ENCODE peak calls at places on chromosome 22, in eight cellular contexts. V is CD4-positive, alpha-beta T cell; I is cardiac muscle cell; H is CD8-positive, alpha-beta T cell; E is lower lobe of right lung; D is CD8-positive, alpha-beta memory T cell; P is Peyer's patch; M is thoracic aorta. T is an unnamed sample.

GRCh38 chr22:44384981-44385610 is 72.3 kb upstream of the SHISAL1 start:
- DNase-seq in V (no peak), I (no peak), H (no peak), E (peak; percentile 36), D (no peak), P (no peak), M (no peak), T (peak; percentile 69)

GRCh38 chr22:27075028-27075678 is 417.8 kb downstream of the MIAT start:
- DNase-seq in V (no peak), I (no peak), H (no peak), E (no peak), D (no peak), P (no peak), M (no peak), T (no peak)

GRCh38 chr22:25091449-25091848 is 108.2 kb upstream of the CRYBB3 start:
- DNase-seq in V (no peak), I (no peak), H (no peak), E (no peak), D (no peak), P (no peak), M (no peak), T (no peak)

GRCh38 chr22:23176645-23177027 is 3.7 kb upstream of the BCR start:
- DNase-seq in V (no peak), I (no peak), H (no peak), E (no peak), D (no peak), P (no peak), M (no peak), T (no peak)

GRCh38 chr22:22752199-22752555 is 107.8 kb downstream of the GGTLC2 start:
- DNase-seq in V (no peak), I (no peak), H (no peak), E (no peak), D (no peak), P (no peak), M (no peak), T (no peak)

GRCh38 chr22:26550498-26551033 is 38.3 kb upstream of the TFIP11 start:
- DNase-seq in V (no peak), I (peak; percentile 83), H (no peak), E (peak; percentile 75), D (no peak), P (no peak), M (no peak), T (peak; percentile 78)

GRCh38 chr22:33357894-33358440 is 299.8 kb upstream of the SYN3 start:
- DNase-seq in V (no peak), I (no peak), H (no peak), E (no peak), D (no peak), P (no peak), M (no peak), T (no peak)

GRCh38 chr22:38564669-38565068 is 5.3 kb downstream of the DMC1 start:
- DNase-seq in V (no peak), I (no peak), H (no peak), E (no peak), D (no peak), P (no peak), M (no peak), T (no peak)

GRCh38 chr22:41619979-41620645 is 731 bp downstream of the DESI1 start:
- DNase-seq in V (peak; percentile 32), I (no peak), H (peak; percentile 47), E (peak; percentile 67), D (peak; percentile 37), P (peak; percentile 71), M (no peak), T (peak; percentile 41)

GRCh38 chr22:24727218-24727851 is 47.2 kb downstream of the PIWIL3 start:
- DNase-seq in V (no peak), I (peak; percentile 93), H (no peak), E (no peak), D (no peak), P (peak; percentile 52), M (no peak), T (no peak)

GRCh38 chr22:44697423-44698179 is 4.4 kb upstream of the PRR5 start:
- DNase-seq in V (peak; percentile 83), I (peak; percentile 78), H (peak; percentile 90), E (peak; percentile 89), D (peak; percentile 76), P (peak; percentile 93), M (no peak), T (peak; percentile 77)

GRCh38 chr22:27754247-27754887 is 47.2 kb downstream of the MN1 start:
- DNase-seq in V (no peak), I (peak; percentile 38), H (no peak), E (peak; percentile 46), D (no peak), P (no peak), M (no peak), T (peak; percentile 32)

GRCh38 chr22:39653787-39654077 is 83.2 kb downstream of the CACNA1I start:
- DNase-seq in V (no peak), I (no peak), H (no peak), E (no peak), D (no peak), P (no peak), M (no peak), T (no peak)

GRCh38 chr22:39654527-39654926 is 84.0 kb downstream of the CACNA1I start:
- DNase-seq in V (no peak), I (no peak), H (no peak), E (no peak), D (no peak), P (no peak), M (no peak), T (no peak)

GRCh38 chr22:39656495-39657490 is 86.2 kb downstream of the CACNA1I start:
- DNase-seq in V (no peak), I (no peak), H (no peak), E (no peak), D (no peak), P (no peak), M (no peak), T (no peak)

GRCh38 chr22:39655736-39656285 is 85.3 kb downstream of the CACNA1I start:
- DNase-seq in V (no peak), I (no peak), H (no peak), E (no peak), D (no peak), P (no peak), M (no peak), T (no peak)

DNA sequence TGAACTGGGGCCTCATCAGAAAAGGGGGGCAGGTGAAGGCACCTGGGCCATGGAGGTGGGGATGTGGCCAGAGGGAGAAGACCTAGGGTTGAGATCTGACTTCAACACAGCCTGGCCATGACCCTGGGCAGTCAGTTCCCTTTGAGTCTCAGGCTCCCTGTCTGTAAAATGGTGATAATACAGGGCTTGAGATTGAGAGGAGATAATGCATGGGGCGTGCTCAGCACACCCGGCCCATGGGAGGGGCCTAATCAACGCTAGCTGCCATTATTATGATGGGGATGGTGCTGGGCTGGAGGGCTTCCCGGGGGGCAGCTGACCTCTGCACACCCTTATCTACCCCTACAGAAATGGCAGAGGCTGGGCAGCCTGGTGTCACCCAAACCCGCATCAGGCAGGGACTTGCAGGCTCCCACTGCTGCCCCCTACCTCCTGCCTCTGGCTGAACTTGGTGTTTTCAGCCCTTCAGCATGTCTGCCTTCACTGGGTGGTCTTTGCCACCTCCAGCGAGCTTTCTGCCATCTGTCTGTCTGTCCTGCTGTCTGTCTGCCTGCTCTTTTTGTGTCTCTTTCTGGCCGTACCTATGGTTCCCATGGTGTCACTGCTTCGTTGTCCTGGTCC is 84.5 kb downstream of the CACNA1I start:
- DNase-seq in V (no peak), I (no peak), H (no peak), E (no peak), D (no peak), P (no peak), M (no peak), T (no peak)
- H3K27me3 ChIP-seq in V (no peaks in the 10 kb centered on the region), I (no peaks in the 10 kb centered on the region), H (no peaks in the 10 kb centered on the region), E (peaks cover 38% of the 10 kb centered on the region), D (no peaks in the 10 kb centered on the region), P (no peaks in the 10 kb centered on the region), M (no peaks in the 10 kb centered on the region), T (peaks cover 3% of the 10 kb centered on the region)

DNA sequence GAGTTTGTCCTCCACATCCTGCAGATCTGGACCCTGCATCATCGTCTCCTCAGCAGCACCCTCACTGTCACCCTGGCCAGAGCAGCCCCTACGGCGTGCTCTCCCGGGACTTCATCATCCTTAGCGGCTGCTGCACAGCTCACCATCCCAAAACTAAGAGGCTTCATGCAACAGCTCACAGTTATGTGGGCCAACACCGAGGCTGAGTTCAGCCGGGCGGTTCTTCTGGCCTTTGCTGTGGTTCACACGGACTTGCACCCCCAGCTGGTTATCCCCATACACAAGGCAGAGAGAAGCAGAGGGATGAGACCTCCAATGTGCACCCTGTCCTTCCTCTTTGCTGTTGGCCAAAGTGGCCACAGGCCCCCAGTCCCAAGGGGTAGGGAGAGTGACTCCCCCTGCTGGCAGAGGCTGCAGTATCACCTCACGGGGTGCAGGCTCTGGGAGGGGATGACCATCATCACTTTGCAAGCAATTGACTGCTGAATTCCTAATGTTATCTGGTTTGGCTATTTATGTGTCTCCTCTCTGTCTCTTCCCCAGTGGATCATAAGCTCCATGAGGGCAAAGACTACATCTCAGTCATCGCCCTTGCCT is 276.8 kb downstream of the BRD1 start:
- DNase-seq in V (no peak), I (no peak), H (no peak), E (peak; percentile 10), D (no peak), P (no peak), M (no peak), T (peak; percentile 8)
- H3K9me3 ChIP-seq in V (no peaks in the 10 kb centered on the region), I (no peaks in the 10 kb centered on the region), H (no peaks in the 10 kb centered on the region), E (peaks cover 15% of the 10 kb centered on the region), D (no peaks in the 10 kb centered on the region), P (no peaks in the 10 kb centered on the region), M (peaks cover 6% of the 10 kb centered on the region), T (no peaks in the 10 kb centered on the region)

GRCh38 chr22:37423283-37423682 is 4.0 kb downstream of the ELFN2 start:
- DNase-seq in V (no peak), I (no peak), H (no peak), E (no peak), D (no peak), P (no peak), M (no peak), T (no peak)
- H3K27me3 ChIP-seq in V (peaks cover 48% of the 10 kb centered on the region), I (peaks cover 100% of the 10 kb centered on the region), H (peaks cover 9% of the 10 kb centered on the region), E (peaks cover 72% of the 10 kb centered on the region), D (peaks cover 12% of the 10 kb centered on the region), P (peaks cover 34% of the 10 kb centered on the region), M (no peaks in the 10 kb centered on the region), T (peaks cover 94% of the 10 kb centered on the region)

GRCh38 chr22:46361861-46362220 is 26.3 kb downstream of the TRMU start:
- DNase-seq in V (no peak), I (no peak), H (no peak), E (peak; percentile 18), D (no peak), P (no peak), M (no peak), T (no peak)
- H3K9me3 ChIP-seq in V (peaks cover 6% of the 10 kb centered on the region), I (no peaks in the 10 kb centered on the region), H (no peaks in the 10 kb centered on the region), E (no peaks in the 10 kb centered on the region), D (no peaks in the 10 kb centered on the region), P (no peaks in the 10 kb centered on the region), M (no peaks in the 10 kb centered on the region), T (no peaks in the 10 kb centered on the region)

GRCh38 chr22:47201186-47201995 is 438.9 kb downstream of the TBC1D22A start:
- DNase-seq in V (no peak), I (no peak), H (no peak), E (no peak), D (no peak), P (peak; percentile 48), M (no peak), T (peak; percentile 24)
- H3K27me3 ChIP-seq in V (no peaks in the 10 kb centered on the region), I (no peaks in the 10 kb centered on the region), H (no peaks in the 10 kb centered on the region), E (no peaks in the 10 kb centered on the region), D (no peaks in the 10 kb centered on the region), P (no peaks in the 10 kb centered on the region), M (no peaks in the 10 kb centered on the region), T (no peaks in the 10 kb centered on the region)

GRCh38 chr22:30774566-30774965 is 79.9 kb downstream of the OSBP2 start:
- DNase-seq in V (no peak), I (no peak), H (no peak), E (no peak), D (no peak), P (no peak), M (no peak), T (no peak)
- H3K9me3 ChIP-seq in V (no peaks in the 10 kb centered on the region), I (no peaks in the 10 kb centered on the region), H (no peaks in the 10 kb centered on the region), E (no peaks in the 10 kb centered on the region), D (no peaks in the 10 kb centered on the region), P (no peaks in the 10 kb centered on the region), M (no peaks in the 10 kb centered on the region), T (no peaks in the 10 kb centered on the region)

GRCh38 chr22:49670610-49671330 is 156.9 kb downstream of the BRD1 start:
- DNase-seq in V (no peak), I (no peak), H (no peak), E (peak; percentile 55), D (no peak), P (peak; percentile 51), M (no peak), T (no peak)
- H3K27me3 ChIP-seq in V (peaks cover 28% of the 10 kb centered on the region), I (peaks cover 69% of the 10 kb centered on the region), H (peaks cover 9% of the 10 kb centered on the region), E (peaks cover 34% of the 10 kb centered on the region), D (peaks cover 11% of the 10 kb centered on the region), P (peaks cover 5% of the 10 kb centered on the region), M (no peaks in the 10 kb centered on the region), T (peaks cover 16% of the 10 kb centered on the region)

T was measured in left lung.